ENCODE peak calls at places on chromosomes 3 and 15, in eight cellular contexts. N is Daoy; K is heart right ventricle; I is EH; A is stimulated activated naive CD8-positive, alpha-beta T cell treated with anti-CD3 and anti-CD28 coated beads, Interleukin-15, amount 100 ng/mL, for 72 hours; D is NCI-H1092 treated with DMSO at 0.1 percent for 48 hours; J is NCI-H524 treated with DMSO at 0.1 percent for 48 hours; S is hepatic stellate cell. R is an unnamed sample.

GRCh38 chr3:59392116-59392515 is 342.3 kb upstream of the CFAP20DC start:
- DNase-seq in D (no peak), K (no peak), I (no peak), J (no peak), N (no peak), S (no peak), A (no peak), R (no peak)

GRCh38 chr3:187871204-187871591 is 125.9 kb upstream of the BCL6 start:
- DNase-seq in I (no peak), S (no peak), D (no peak), A (no peak), K (no peak), J (no peak), N (no peak), R (no peak)

GRCh38 chr3:175383813-175384212 is 524.7 kb downstream of the NAALADL2 start:
- DNase-seq in A (no peak), K (no peak), S (peak; percentile 3), I (peak; percentile 91), D (no peak), N (no peak), J (no peak), R (no peak)

GRCh38 chr3:197750863-197751737 is 1.4 kb downstream of the FYTTD1 start:
- DNase-seq in N (peak; percentile 54), J (no peak), A (peak; percentile 22), D (no peak), I (peak; percentile 56), S (peak; percentile 34), K (peak; percentile 60), R (no peak)

GRCh38 chr15:99442268-99442897 is 123.4 kb upstream of the MEF2A start:
- DNase-seq in I (peak; percentile 96), J (no peak), A (no peak), S (peak; percentile 93), N (peak; percentile 79), D (no peak), K (peak; percentile 76), R (no peak)

GRCh38 chr15:66963084-66963483 is 102.3 kb upstream of the SMAD3 start:
- DNase-seq in N (no peak), K (no peak), S (no peak), J (no peak), I (no peak), A (no peak), D (no peak), R (no peak)

GRCh38 chr3:27666708-27667107 is 55.4 kb downstream of the EOMES start:
- DNase-seq in I (peak; percentile 95), S (peak; percentile 55), K (peak; percentile 66), D (peak; percentile 1), J (peak; percentile 26), A (no peak), N (peak; percentile 20), R (no peak)

GRCh38 chr3:55292360-55292759 is 194.7 kb downstream of the WNT5A start:
- DNase-seq in I (no peak), J (no peak), N (no peak), D (no peak), K (no peak), S (no peak), A (no peak), R (no peak)

GRCh38 chr3:195461518-195462307 is 18.9 kb upstream of the ACAP2 start:
- DNase-seq in D (no peak), J (no peak), N (no peak), K (no peak), I (no peak), A (no peak), S (no peak), R (no peak)

GRCh38 chr3:187979543-187979942 is 174.4 kb upstream of the LPP start:
- DNase-seq in K (no peak), A (no peak), N (no peak), S (no peak), I (no peak), D (no peak), J (no peak), R (no peak)

GRCh38 chr3:4740397-4741105 is 238.7 kb upstream of the BHLHE40 start:
- DNase-seq in K (no peak), A (no peak), D (no peak), S (no peak), I (no peak), N (no peak), J (no peak), R (no peak)

GRCh38 chr3:127328391-127328790 is 40.5 kb upstream of the PRR20G start:
- DNase-seq in I (no peak), S (no peak), D (peak; percentile 20), N (no peak), J (peak; percentile 19), K (no peak), A (no peak), R (no peak)

GRCh38 chr15:69603369-69604049 is 150.9 kb downstream of the RPLP1 start:
- DNase-seq in D (no peak), A (no peak), I (no peak), S (no peak), J (no peak), K (no peak), N (no peak), R (no peak)

GRCh38 chr3:190695225-190695624 is 167.3 kb downstream of the GMNC start:
- DNase-seq in J (no peak), K (no peak), D (no peak), A (no peak), N (no peak), I (no peak), S (no peak), R (no peak)

GRCh38 chr15:72340366-72340765 is 20.4 kb upstream of the CELF6 start:
- DNase-seq in S (no peak), A (no peak), D (no peak), J (no peak), N (peak; percentile 24), I (peak; percentile 34), K (no peak), R (no peak)

GRCh38 chr3:32078085-32078634 is 28.3 kb upstream of the GPD1L start:
- DNase-seq in N (no peak), A (no peak), D (no peak), S (no peak), I (no peak), K (no peak), J (no peak), R (no peak)

GRCh38 chr15:75842722-75843617 is at the start of gene UBE2Q2:
- DNase-seq in K (peak; percentile 81), N (peak; percentile 82), D (peak; percentile 54), J (peak; percentile 51), A (peak; percentile 75), I (peak; percentile 83), S (peak; percentile 71), R (peak; percentile 70)

GRCh38 chr3:139308156-139309017 is 35.4 kb upstream of the MRPS22 start:
- DNase-seq in I (peak; percentile 73), N (no peak), A (no peak), D (no peak), K (no peak), S (no peak), J (no peak), R (no peak)

R was measured in activated T-helper 2 cell treated with anti-CD3 and anti-CD28 coated beads, Interferon-gamma antibody, Interleukin-2, Interleukin-4, amounts not matched to agents 10 μg/mL and 5 μg/mL and 100 μg/mL, durations not matched to agents 14 hours and 24 hours and 36 hours.